ENCODE peak calls at places on chromosomes 6 and 20, in five cellular contexts. F, J, Z, B and L are unnamed samples.

GRCh38 chr20:40952231-40952630 is 76.4 kb upstream of the TOP1 start:
- DNase-seq in F (no peak), J (no peak), Z (no peak), B (no peak), L (no peak)

GRCh38 chr6:133208183-133208755 is 32.9 kb upstream of the EYA4 start:
- DNase-seq in F (no peak), J (no peak), Z (no peak), B (no peak), L (no peak)

GRCh38 chr6:163536770-163537169 is 122.3 kb downstream of the QKI start:
- DNase-seq in F (no peak), J (no peak), Z (no peak), B (no peak), L (no peak)

GRCh38 chr6:28207244-28208179 is 17.6 kb upstream of the ZSCAN9 start:
- DNase-seq in F (no peak), J (no peak), Z (no peak), B (no peak), L (peak; percentile 56)

GRCh38 chr6:22737331-22737730 is 168.0 kb downstream of the HDGFL1 start:
- DNase-seq in F (peak; percentile 37), J (peak; percentile 27), Z (no peak), B (no peak), L (no peak)

GRCh38 chr20:2137552-2138201 is 36.0 kb downstream of the STK35 start:
- DNase-seq in F (no peak), J (no peak), Z (no peak), B (no peak), L (no peak)

GRCh38 chr6:111347589-111347988 is 135.4 kb downstream of the REV3L start:
- DNase-seq in F (no peak), J (no peak), Z (no peak), B (no peak), L (no peak)

GRCh38 chr6:28443112-28443773 is at the start of gene ZSCAN23:
- DNase-seq in F (peak; percentile 88), J (peak; percentile 6), Z (peak; percentile 65), B (peak; percentile 83), L (peak; percentile 77)

GRCh38 chr20:60295214-60295613 is 337.0 kb downstream of the CDH26 start:
- DNase-seq in F (no peak), J (no peak), Z (no peak), B (no peak), L (no peak)

GRCh38 chr20:56391596-56392281 is at the start of gene AURKA:
- DNase-seq in F (peak; percentile 35), J (no peak), Z (no peak), B (no peak), L (no peak)

GRCh38 chr6:150417247-150417646 is 48.4 kb downstream of the IYD start:
- DNase-seq in F (no peak), J (no peak), Z (no peak), B (no peak), L (no peak)

GRCh38 chr6:150492941-150493340 is 106.7 kb upstream of the PLEKHG1 start:
- DNase-seq in F (no peak), J (no peak), Z (no peak), B (no peak), L (no peak)

GRCh38 chr6:150221152-150221551 is 78.3 kb downstream of the PPP1R14C start:
- DNase-seq in F (no peak), J (no peak), Z (no peak), B (no peak), L (no peak)

GRCh38 chr6:170529839-170530520 is 23.1 kb downstream of the PSMB1 start:
- DNase-seq in F (peak; percentile 79), J (peak; percentile 54), Z (peak; percentile 37), B (peak; percentile 61), L (peak; percentile 48)

GRCh38 chr6:47788498-47788884 is 6.7 kb downstream of the OPN5 start:
- DNase-seq in F (no peak), J (no peak), Z (no peak), B (no peak), L (no peak)

GRCh38 chr6:77015350-77015749 is 447.9 kb downstream of the HTR1B start:
- DNase-seq in F (no peak), J (no peak), Z (no peak), B (no peak), L (no peak)

GRCh38 chr6:109977791-109978173 is 329 bp upstream of the GPR6 start:
- DNase-seq in F (peak; percentile 76), J (no peak), Z (no peak), B (no peak), L (no peak)

GRCh38 chr6:91626935-91627334 is 1040.1 kb upstream of the MAP3K7 start:
- DNase-seq in F (no peak), J (no peak), Z (no peak), B (no peak), L (no peak)

GRCh38 chr6:75084872-75085381 is 120.9 kb downstream of the COL12A1 start:
- DNase-seq in F (no peak), J (peak; percentile 2), Z (no peak), B (no peak), L (peak; percentile 21)

GRCh38 chr6:125022391-125022989 is 60.3 kb downstream of the RNF217 start:
- DNase-seq in F (peak; percentile 14), J (no peak), Z (no peak), B (no peak), L (no peak)

GRCh38 chr6:16108996-16109658 is 19.8 kb upstream of the MYLIP start:
- DNase-seq in F (no peak), J (no peak), Z (no peak), B (no peak), L (peak; percentile 25)

GRCh38 chr6:75230484-75231325 is 12.9 kb downstream of the COX7A2 start:
- DNase-seq in F (peak; percentile 57), J (no peak), Z (no peak), B (no peak), L (no peak)

GRCh38 chr20:13865825-13866351 is 81.1 kb downstream of the NDUFAF5 start:
- DNase-seq in F (peak; percentile 26), J (no peak), Z (no peak), B (no peak), L (no peak)

GRCh38 chr6:146041282-146041681 is 12.4 kb downstream of the GRM1 start:
- DNase-seq in F (no peak), J (no peak), Z (no peak), B (no peak), L (no peak)